ENCODE peak calls at places on chromosomes 1 and 21, in ten cellular contexts. E is fibroblast of the aortic adventitia; K is NCI-H748 treated with DMSO at 0.1 percent for 48 hours; H is stimulated activated naive CD8-positive, alpha-beta T cell treated with anti-CD3 and anti-CD28 coated beads, Interleukin-15, Interleukin-2, amounts not matched to agents 100 U/mL and 50 U/mL, for 24 hours; U is right cardiac atrium; A is stimulated activated CD4-positive, alpha-beta T cell treated with anti-CD3 and anti-CD28 coated beads, Interleukin-1b, Interleukin-23, amount 100 ng/mL, for 1 hour; C is NCI-H2171; J is germinal center; X is GDM1; V is T-cell. M is an unnamed sample.

GRCh38 chr1:17439250-17440073 is at the start of gene RCC2:
- DNase-seq in X (peak), A (peak), V (peak), U (peak), H (peak), J (peak), E (peak), C (peak), K (peak), M (peak)

GRCh38 chr1:156664046-156664948 is 12.9 kb downstream of the NES start:
- DNase-seq in V (no peak), C (no peak), H (no peak), E (no peak), U (no peak), A (no peak), K (no peak), J (no peak), X (no peak), M (no peak)

GRCh38 chr21:35294231-35294898 is 245.3 kb upstream of the RUNX1 start:
- DNase-seq in V (no peak), H (no peak), E (peak), C (no peak), A (no peak), U (no peak), X (no peak), J (no peak), K (peak), M (no peak)

GRCh38 chr1:75392278-75392677 is 218.6 kb downstream of the SLC44A5 start:
- DNase-seq in U (no peak), A (no peak), C (no peak), H (no peak), X (no peak), V (no peak), K (no peak), J (no peak), E (no peak), M (no peak)

GRCh38 chr1:235407419-235407818 is 40.2 kb downstream of the TBCE start:
- DNase-seq in K (no peak), A (no peak), X (no peak), H (no peak), E (no peak), U (no peak), V (no peak), J (no peak), C (no peak), M (no peak)

GRCh38 chr1:23224721-23225648 is 7.7 kb upstream of the HTR1D start:
- DNase-seq in A (no peak), E (peak), V (no peak), U (peak), J (no peak), X (no peak), K (no peak), H (no peak), C (no peak), M (no peak)

GRCh38 chr21:28261291-28261690 is 731.4 kb downstream of the LTN1 start:
- DNase-seq in V (no peak), H (no peak), C (no peak), X (no peak), K (no peak), E (peak), U (no peak), J (no peak), A (no peak), M (no peak)

GRCh38 chr1:31416101-31416736 is 3.2 kb downstream of the SERINC2 start:
- DNase-seq in K (no peak), V (no peak), J (no peak), C (no peak), U (no peak), E (no peak), A (no peak), X (no peak), H (no peak), M (no peak)

GRCh38 chr1:223266632-223267172 is 97.3 kb downstream of the SUSD4 start:
- DNase-seq in X (no peak), C (no peak), V (no peak), H (no peak), A (no peak), E (no peak), U (no peak), K (no peak), J (no peak), M (no peak)

GRCh38 chr1:54294846-54295245 is 94.9 kb downstream of the MRPL37 start:
- DNase-seq in U (no peak), A (no peak), V (no peak), K (no peak), H (no peak), E (no peak), C (no peak), J (no peak), X (no peak), M (no peak)

GRCh38 chr1:153652795-153653507 is 5.6 kb upstream of the SNAPIN start:
- DNase-seq in K (no peak), X (no peak), A (no peak), H (no peak), V (no peak), J (no peak), E (peak), C (no peak), U (no peak), M (no peak)

GRCh38 chr1:1228596-1229321 is 3.0 kb downstream of the SDF4 start:
- DNase-seq in H (no peak), U (no peak), J (no peak), K (no peak), C (no peak), E (no peak), A (no peak), V (no peak), X (no peak), M (no peak)

GRCh38 chr1:7922301-7922700 is 18.3 kb downstream of the TNFRSF9 start:
- DNase-seq in X (no peak), C (no peak), K (no peak), U (no peak), V (no peak), A (no peak), J (no peak), H (no peak), E (peak), M (no peak)

GRCh38 chr1:209808059-209808494 is 2.1 kb upstream of the IRF6 start:
- DNase-seq in X (no peak), H (no peak), E (peak), J (no peak), V (no peak), K (no peak), A (no peak), C (peak), U (peak), M (no peak)

GRCh38 chr21:43997766-43998742 is 14.1 kb upstream of the TRAPPC10 start:
- DNase-seq in E (no peak), A (no peak), K (no peak), X (no peak), C (no peak), U (no peak), V (no peak), H (no peak), J (no peak), M (no peak)

GRCh38 chr1:26003262-26003661 is 5.4 kb upstream of the PAFAH2 start:
- DNase-seq in K (no peak), V (no peak), U (no peak), H (no peak), X (no peak), A (no peak), E (no peak), J (no peak), C (no peak), M (no peak)

GRCh38 chr21:22201142-22201541 is 1202.9 kb downstream of the NCAM2 start:
- DNase-seq in K (no peak), X (no peak), E (no peak), V (no peak), U (no peak), H (no peak), C (no peak), A (no peak), J (no peak), M (no peak)

GRCh38 chr1:228340686-228341449 is 65.8 kb downstream of the TRIM11 start:
- DNase-seq in U (no peak), K (no peak), E (no peak), H (no peak), A (no peak), X (no peak), J (no peak), C (no peak), V (no peak), M (no peak)

GRCh38 chr1:15696956-15697521 is 12.9 kb downstream of the PLEKHM2 start:
- DNase-seq in V (peak), E (peak), J (peak), X (peak), A (no peak), C (no peak), U (no peak), H (peak), K (no peak), M (no peak)

M was measured in T-helper 9 cell.